ENCODE peak calls at places on chromosomes 6 and 20, in nine cellular contexts. G is ACHN; P is NCI-H1092; F is kidney tubule cell; U is fibroblast of lung; T is AG04449; Q is activated CD8-positive, alpha-beta memory T cell treated with anti-CD3 and anti-CD28 coated beads for 48 hours; O is activated naive CD4-positive, alpha-beta T cell; E is stimulated activated CD4-positive, alpha-beta T cell treated with anti-CD3 and anti-CD28 coated beads, TNF-alpha, amount 100 ng/mL, for 4 hours. L is an unnamed sample.

GRCh38 chr6:3612341-3613041 is 139.0 kb downstream of the PXDC1 start:
- DNase-seq in G (peak; percentile 58), P (no peak), F (peak; percentile 78), U (peak; percentile 95), T (peak; percentile 77), Q (no peak), O (no peak), E (no peak), L (peak; percentile 51)

GRCh38 chr6:4381379-4381778 is 246.0 kb upstream of the ECI2 start:
- DNase-seq in G (no peak), P (no peak), F (no peak), U (peak; percentile 56), T (no peak), Q (no peak), O (no peak), E (no peak), L (no peak)

GRCh38 chr20:55632592-55632991 is 372.7 kb downstream of the CBLN4 start:
- DNase-seq in G (no peak), P (no peak), F (no peak), U (no peak), T (no peak), Q (no peak), O (no peak), E (no peak), L (no peak)

GRCh38 chr20:2911200-2911599 is 37.9 kb downstream of the PTPRA start:
- DNase-seq in G (no peak), P (no peak), F (peak; percentile 26), U (peak; percentile 23), T (no peak), Q (no peak), O (no peak), E (no peak), L (no peak)

GRCh38 chr20:61295726-61296628 is 43.9 kb downstream of the CDH4 start:
- DNase-seq in G (no peak), P (no peak), F (no peak), U (peak; percentile 53), T (no peak), Q (no peak), O (no peak), E (no peak), L (no peak)

GRCh38 chr6:56521988-56522387 is 120.7 kb downstream of the DST start:
- DNase-seq in G (no peak), P (no peak), F (no peak), U (no peak), T (no peak), Q (no peak), O (no peak), E (no peak), L (no peak)

GRCh38 chr6:43763133-43763797 is 6.7 kb upstream of the VEGFA start:
- DNase-seq in G (no peak), P (no peak), F (peak; percentile 39), U (peak; percentile 69), T (no peak), Q (no peak), O (no peak), E (no peak), L (no peak)

GRCh38 chr6:47922391-47922790 is 140.6 kb downstream of the OPN5 start:
- DNase-seq in G (no peak), P (no peak), F (peak; percentile 1), U (peak; percentile 5), T (no peak), Q (no peak), O (no peak), E (no peak), L (no peak)

GRCh38 chr6:166988674-166989201 is 10.5 kb upstream of the CEP43 start:
- DNase-seq in G (no peak), P (no peak), F (no peak), U (peak; percentile 43), T (no peak), Q (no peak), O (no peak), E (no peak), L (no peak)

GRCh38 chr20:58852559-58853271 is at the start of gene GNAS:
- DNase-seq in G (no peak), P (no peak), F (peak; percentile 59), U (peak; percentile 56), T (no peak), Q (no peak), O (no peak), E (peak; percentile 13), L (peak; percentile 11)

GRCh38 chr6:154479388-154480143 is 30.9 kb downstream of the CNKSR3 start:
- DNase-seq in G (peak; percentile 43), P (no peak), F (peak; percentile 57), U (peak; percentile 77), T (no peak), Q (no peak), O (no peak), E (no peak), L (peak; percentile 43)

GRCh38 chr6:169101981-169102380 is 151.7 kb downstream of the THBS2 start:
- DNase-seq in G (no peak), P (no peak), F (no peak), U (peak; percentile 61), T (no peak), Q (no peak), O (no peak), E (no peak), L (no peak)

GRCh38 chr6:37146735-37147157 is 23.2 kb upstream of the PIM1 start:
- DNase-seq in G (no peak), P (no peak), F (no peak), U (no peak), T (no peak), Q (no peak), O (no peak), E (no peak), L (no peak)